ENCODE peak calls at places on chromosomes 6 and 20, in ten cellular contexts. One of them, this sample, is unnamed.

GRCh38 chr20:58179432-58180099 is 48.9 kb downstream of the ANKRD60 start:
- DNase-seq in stomach: peak; percentile 57
- DNase-seq in sigmoid colon: peak; percentile 73
- DNase-seq in HepG2: peak; percentile 21
- DNase-seq in GM12878: no peak
- DNase-seq in A549: peak; percentile 48
- DNase-seq in transverse colon: peak; percentile 59
- DNase-seq in ovary: peak; percentile 63
- DNase-seq in esophagus muscularis mucosa: no peak
- DNase-seq in H1: peak; percentile 10
- DNase-seq in this sample: no peak

GRCh38 chr20:47051936-47052566 is 157.4 kb downstream of the EYA2 start:
- DNase-seq in transverse colon: no peak
- DNase-seq in stomach: no peak
- DNase-seq in esophagus muscularis mucosa: no peak
- DNase-seq in A549: no peak
- DNase-seq in sigmoid colon: no peak
- DNase-seq in HepG2: no peak
- DNase-seq in H1: no peak
- DNase-seq in GM12878: no peak
- DNase-seq in ovary: no peak
- DNase-seq in this sample: no peak

GRCh38 chr6:9439931-9440330 is 974.9 kb downstream of the TFAP2A start:
- DNase-seq in A549: no peak
- DNase-seq in HepG2: no peak
- DNase-seq in H1: no peak
- DNase-seq in esophagus muscularis mucosa: no peak
- DNase-seq in stomach: no peak
- DNase-seq in sigmoid colon: no peak
- DNase-seq in GM12878: no peak
- DNase-seq in ovary: no peak
- DNase-seq in transverse colon: no peak
- DNase-seq in this sample: no peak

GRCh38 chr6:105646391-105646867 is 243.5 kb upstream of the PREP start:
- DNase-seq in HepG2: no peak
- DNase-seq in stomach: no peak
- DNase-seq in A549: no peak
- DNase-seq in ovary: no peak
- DNase-seq in sigmoid colon: no peak
- DNase-seq in GM12878: peak; percentile 100
- DNase-seq in esophagus muscularis mucosa: no peak
- DNase-seq in H1: no peak
- DNase-seq in transverse colon: no peak
- DNase-seq in this sample: no peak

GRCh38 chr20:20780127-20780822 is 67.8 kb upstream of the RALGAPA2 start:
- DNase-seq in GM12878: peak; percentile 15
- DNase-seq in stomach: peak; percentile 86
- DNase-seq in A549: peak; percentile 28
- DNase-seq in H1: no peak
- DNase-seq in ovary: peak; percentile 62
- DNase-seq in transverse colon: peak; percentile 77
- DNase-seq in sigmoid colon: peak; percentile 79
- DNase-seq in esophagus muscularis mucosa: no peak
- DNase-seq in HepG2: peak; percentile 21
- DNase-seq in this sample: peak; percentile 86

GRCh38 chr20:35984382-35984781 is 16.0 kb downstream of the CNBD2 start:
- DNase-seq in HepG2: no peak
- DNase-seq in H1: no peak
- DNase-seq in stomach: no peak
- DNase-seq in sigmoid colon: no peak
- DNase-seq in esophagus muscularis mucosa: no peak
- DNase-seq in GM12878: no peak
- DNase-seq in ovary: no peak
- DNase-seq in A549: no peak
- DNase-seq in transverse colon: no peak
- DNase-seq in this sample: peak; percentile 29

GRCh38 chr6:169839493-169839892 is 88.1 kb downstream of the ERMARD start:
- DNase-seq in HepG2: no peak
- DNase-seq in transverse colon: no peak
- DNase-seq in A549: no peak
- DNase-seq in sigmoid colon: no peak
- DNase-seq in H1: no peak
- DNase-seq in ovary: no peak
- DNase-seq in esophagus muscularis mucosa: peak; percentile 60
- DNase-seq in stomach: peak; percentile 15
- DNase-seq in GM12878: no peak
- DNase-seq in this sample: no peak

GRCh38 chr6:112038268-112038667 is 15.6 kb upstream of the CCN6 start:
- DNase-seq in A549: no peak
- DNase-seq in sigmoid colon: peak; percentile 77
- DNase-seq in esophagus muscularis mucosa: no peak
- DNase-seq in HepG2: no peak
- DNase-seq in GM12878: no peak
- DNase-seq in stomach: no peak
- DNase-seq in transverse colon: no peak
- DNase-seq in ovary: no peak
- DNase-seq in H1: no peak
- DNase-seq in this sample: no peak

GRCh38 chr6:149063443-149063842 is 254.1 kb upstream of the TAB2 start:
- DNase-seq in H1: no peak
- DNase-seq in stomach: no peak
- DNase-seq in transverse colon: no peak
- DNase-seq in ovary: no peak
- DNase-seq in HepG2: no peak
- DNase-seq in sigmoid colon: no peak
- DNase-seq in GM12878: no peak
- DNase-seq in A549: no peak
- DNase-seq in esophagus muscularis mucosa: no peak
- DNase-seq in this sample: no peak

GRCh38 chr6:37314803-37315515 is 38.8 kb upstream of the RNF8 start:
- DNase-seq in esophagus muscularis mucosa: no peak
- DNase-seq in sigmoid colon: no peak
- DNase-seq in H1: peak; percentile 17
- DNase-seq in transverse colon: peak; percentile 12
- DNase-seq in A549: peak; percentile 38
- DNase-seq in HepG2: peak; percentile 48
- DNase-seq in ovary: peak; percentile 60
- DNase-seq in stomach: peak; percentile 41
- DNase-seq in GM12878: no peak
- DNase-seq in this sample: no peak

GRCh38 chr20:18705490-18705889 is 108.1 kb upstream of the SCP2D1 start:
- DNase-seq in ovary: no peak
- DNase-seq in A549: no peak
- DNase-seq in esophagus muscularis mucosa: no peak
- DNase-seq in stomach: no peak
- DNase-seq in transverse colon: no peak
- DNase-seq in sigmoid colon: no peak
- DNase-seq in HepG2: no peak
- DNase-seq in H1: no peak
- DNase-seq in GM12878: no peak
- DNase-seq in this sample: no peak

GRCh38 chr6:98827295-98828159 is 6.8 kb upstream of the POU3F2 start:
- DNase-seq in stomach: no peak
- DNase-seq in sigmoid colon: no peak
- DNase-seq in ovary: no peak
- DNase-seq in H1: no peak
- DNase-seq in HepG2: no peak
- DNase-seq in esophagus muscularis mucosa: no peak
- DNase-seq in transverse colon: no peak
- DNase-seq in GM12878: no peak
- DNase-seq in A549: no peak
- DNase-seq in this sample: no peak

GRCh38 chr20:3925899-3926638 is 36.9 kb downstream of the PANK2 start:
- DNase-seq in esophagus muscularis mucosa: no peak
- DNase-seq in GM12878: no peak
- DNase-seq in transverse colon: no peak
- DNase-seq in ovary: no peak
- DNase-seq in H1: no peak
- DNase-seq in stomach: no peak
- DNase-seq in A549: no peak
- DNase-seq in sigmoid colon: no peak
- DNase-seq in HepG2: no peak
- DNase-seq in this sample: no peak

GRCh38 chr6:40485795-40486194 is 101.4 kb downstream of the LRFN2 start:
- DNase-seq in H1: no peak
- DNase-seq in A549: no peak
- DNase-seq in stomach: no peak
- DNase-seq in transverse colon: no peak
- DNase-seq in sigmoid colon: no peak
- DNase-seq in esophagus muscularis mucosa: no peak
- DNase-seq in ovary: no peak
- DNase-seq in GM12878: no peak
- DNase-seq in HepG2: no peak
- DNase-seq in this sample: no peak

GRCh38 chr6:163343609-163344008 is 70.9 kb upstream of the QKI start:
- DNase-seq in esophagus muscularis mucosa: no peak
- DNase-seq in HepG2: no peak
- DNase-seq in sigmoid colon: no peak
- DNase-seq in ovary: no peak
- DNase-seq in GM12878: no peak
- DNase-seq in H1: no peak
- DNase-seq in transverse colon: no peak
- DNase-seq in A549: no peak
- DNase-seq in stomach: no peak
- DNase-seq in this sample: no peak

GRCh38 chr6:149060300-149060984 is 257.1 kb upstream of the TAB2 start:
- DNase-seq in esophagus muscularis mucosa: no peak
- DNase-seq in stomach: no peak
- DNase-seq in HepG2: peak; percentile 20
- DNase-seq in transverse colon: peak; percentile 64
- DNase-seq in H1: no peak
- DNase-seq in A549: no peak
- DNase-seq in ovary: no peak
- DNase-seq in GM12878: peak; percentile 90
- DNase-seq in sigmoid colon: no peak
- DNase-seq in this sample: no peak

GRCh38 chr20:31587545-31588389 is 17.3 kb upstream of the ID1 start:
- DNase-seq in stomach: peak; percentile 57
- DNase-seq in esophagus muscularis mucosa: no peak
- DNase-seq in A549: no peak
- DNase-seq in sigmoid colon: no peak
- DNase-seq in H1: no peak
- DNase-seq in HepG2: no peak
- DNase-seq in transverse colon: peak; percentile 69
- DNase-seq in GM12878: no peak
- DNase-seq in ovary: no peak
- DNase-seq in this sample: no peak
- TF ChIP-seq POLR2A in stomach: no peak
- TF ChIP-seq POLR2A in esophagus muscularis mucosa: no peak
- TF ChIP-seq POLR2A in A549: peak; percentile 2
- TF ChIP-seq POLR2A in sigmoid colon: no peak
- TF ChIP-seq POLR2A in H1: no peak
- TF ChIP-seq POLR2A in HepG2: peak; percentile 26
- TF ChIP-seq POLR2A in transverse colon: peak; percentile 40
- TF ChIP-seq POLR2A in GM12878: no peak
- TF ChIP-seq POLR2A in ovary: no peak
- TF ChIP-seq POLR2A in this sample: no peak

DNA sequence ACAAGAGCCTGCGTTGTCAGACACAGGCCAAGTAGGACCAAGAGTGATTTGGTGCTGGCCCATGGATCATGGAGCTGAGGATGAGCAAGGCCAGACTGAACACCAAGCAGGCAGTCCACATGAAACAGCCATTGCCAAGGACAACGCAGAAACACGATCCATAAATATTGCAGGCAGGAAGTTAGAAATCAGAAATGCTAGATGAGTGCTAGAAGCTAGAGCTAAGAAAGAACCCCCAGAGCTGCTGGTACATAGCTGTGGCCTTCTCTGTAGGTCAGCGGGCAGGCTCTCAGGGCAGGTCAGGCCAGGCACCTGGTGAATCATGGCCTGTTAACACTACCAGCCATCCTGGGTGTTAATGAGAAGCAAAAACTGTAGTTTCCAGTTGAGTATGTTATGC is 119.7 kb downstream of the ALDH8A1 start:
- DNase-seq in GM12878: no peak
- DNase-seq in transverse colon: no peak
- DNase-seq in sigmoid colon: no peak
- DNase-seq in A549: no peak
- DNase-seq in stomach: no peak
- DNase-seq in esophagus muscularis mucosa: no peak
- DNase-seq in H1: no peak
- DNase-seq in ovary: no peak
- DNase-seq in HepG2: no peak
- DNase-seq in this sample: no peak
- TF ChIP-seq EP300 in GM12878: no peak
- TF ChIP-seq EP300 in transverse colon: no peak
- TF ChIP-seq EP300 in sigmoid colon: no peak
- TF ChIP-seq EP300 in A549: no peak
- TF ChIP-seq EP300 in stomach: no peak
- TF ChIP-seq EP300 in esophagus muscularis mucosa: no peak
- TF ChIP-seq EP300 in H1: no peak
- TF ChIP-seq EP300 in ovary: no peak
- TF ChIP-seq EP300 in HepG2: no peak
- TF ChIP-seq EP300 in this sample: no peak

GRCh38 chr6:83517500-83517899 is 5.2 kb downstream of the PRSS35 start:
- DNase-seq in transverse colon: no peak
- DNase-seq in GM12878: no peak
- DNase-seq in ovary: no peak
- DNase-seq in esophagus muscularis mucosa: no peak
- DNase-seq in A549: no peak
- DNase-seq in sigmoid colon: no peak
- DNase-seq in HepG2: no peak
- DNase-seq in H1: no peak
- DNase-seq in stomach: no peak
- DNase-seq in this sample: no peak

GRCh38 chr6:83514877-83515466 is 2.6 kb downstream of the PRSS35 start:
- DNase-seq in stomach: no peak
- DNase-seq in HepG2: peak; percentile 29
- DNase-seq in ovary: peak; percentile 49
- DNase-seq in A549: peak; percentile 57
- DNase-seq in GM12878: peak; percentile 30
- DNase-seq in esophagus muscularis mucosa: no peak
- DNase-seq in transverse colon: no peak
- DNase-seq in sigmoid colon: no peak
- DNase-seq in H1: no peak
- DNase-seq in this sample: no peak

GRCh38 chr6:83509416-83509815 is 2.9 kb upstream of the PRSS35 start:
- DNase-seq in stomach: no peak
- DNase-seq in esophagus muscularis mucosa: no peak
- DNase-seq in sigmoid colon: no peak
- DNase-seq in H1: no peak
- DNase-seq in HepG2: no peak
- DNase-seq in GM12878: no peak
- DNase-seq in transverse colon: no peak
- DNase-seq in ovary: no peak
- DNase-seq in A549: no peak
- DNase-seq in this sample: no peak

GRCh38 chr6:83511901-83512681 is at the start of gene PRSS35:
- DNase-seq in esophagus muscularis mucosa: no peak
- DNase-seq in A549: peak; percentile 57
- DNase-seq in GM12878: no peak
- DNase-seq in transverse colon: peak; percentile 38
- DNase-seq in H1: peak; percentile 61
- DNase-seq in stomach: peak; percentile 47
- DNase-seq in ovary: peak; percentile 63
- DNase-seq in sigmoid colon: no peak
- DNase-seq in HepG2: peak; percentile 7
- DNase-seq in this sample: no peak
- TF ChIP-seq CTCF in esophagus muscularis mucosa: peak; percentile 63
- TF ChIP-seq CTCF in A549: peak; percentile 76
- TF ChIP-seq CTCF in GM12878: peak; percentile 59
- TF ChIP-seq CTCF in transverse colon: peak; percentile 56
- TF ChIP-seq CTCF in H1: peak; percentile 82
- TF ChIP-seq CTCF in stomach: peak; percentile 48
- TF ChIP-seq CTCF in ovary: peak; percentile 21
- TF ChIP-seq CTCF in sigmoid colon: peak; percentile 49
- TF ChIP-seq CTCF in HepG2: peak; percentile 78
- TF ChIP-seq CTCF in this sample: peak; percentile 33

GRCh38 chr6:7041511-7042026 is 66.2 kb upstream of the RREB1 start:
- DNase-seq in esophagus muscularis mucosa: no peak
- DNase-seq in ovary: no peak
- DNase-seq in HepG2: no peak
- DNase-seq in stomach: no peak
- DNase-seq in A549: no peak
- DNase-seq in transverse colon: no peak
- DNase-seq in H1: no peak
- DNase-seq in GM12878: no peak
- DNase-seq in sigmoid colon: no peak
- DNase-seq in this sample: no peak
- TF ChIP-seq POLR2A in esophagus muscularis mucosa: no peak
- TF ChIP-seq POLR2A in ovary: no peak
- TF ChIP-seq POLR2A in HepG2: no peak
- TF ChIP-seq POLR2A in stomach: no peak
- TF ChIP-seq POLR2A in A549: no peak
- TF ChIP-seq POLR2A in transverse colon: no peak
- TF ChIP-seq POLR2A in H1: no peak
- TF ChIP-seq POLR2A in GM12878: no peak
- TF ChIP-seq POLR2A in sigmoid colon: no peak
- TF ChIP-seq POLR2A in this sample: no peak